ENCODE peak calls at places on chromosomes 12 and 14, in nine cellular contexts. V is AG09319; D is mesothelial cell of epicardium; T is tibial artery; K is sigmoid colon; L is OCI-LY7; F is stimulated activated CD4-positive, alpha-beta T cell treated with anti-CD3 and anti-CD28 coated beads, Interleukin-4, amount 100 ng/mL, for 24 hours; H is EL; Z is caudate nucleus. G is an unnamed sample.

GRCh38 chr12:55829967-55830600 is 697 bp upstream of the DNAJC14 start:
- DNase-seq in K (peak), T (peak), F (peak), Z (peak), L (peak), V (no peak), H (no peak), D (no peak), G (peak)

GRCh38 chr12:86379337-86379736 is 123.1 kb upstream of the MGAT4C start:
- DNase-seq in T (no peak), D (no peak), F (no peak), L (no peak), H (no peak), V (no peak), Z (no peak), K (no peak), G (no peak)

GRCh38 chr12:32489070-32489469 is 89.7 kb downstream of the FGD4 start:
- DNase-seq in T (no peak), H (no peak), L (no peak), V (peak), F (no peak), Z (no peak), K (no peak), D (no peak), G (no peak)

GRCh38 chr14:22910916-22911315 is 8.0 kb downstream of the RBM23 start:
- DNase-seq in D (no peak), T (no peak), H (no peak), Z (no peak), L (no peak), K (no peak), F (no peak), V (no peak), G (no peak)

GRCh38 chr12:124814741-124815613 is 48.7 kb downstream of the SCARB1 start:
- DNase-seq in L (no peak), F (no peak), T (peak), K (no peak), V (no peak), Z (no peak), H (no peak), D (no peak), G (no peak)

GRCh38 chr12:72523754-72524153 is 251.6 kb downstream of the TRHDE start:
- DNase-seq in H (no peak), K (no peak), D (no peak), V (no peak), Z (no peak), F (no peak), T (no peak), L (peak), G (no peak)

GRCh38 chr12:117986705-117987469 is 18.1 kb upstream of the KSR2 start:
- DNase-seq in Z (no peak), D (no peak), L (no peak), K (no peak), F (no peak), V (no peak), T (no peak), H (peak), G (no peak)

GRCh38 chr12:67515679-67516363 is 132.7 kb upstream of the DYRK2 start:
- DNase-seq in T (no peak), H (no peak), K (no peak), V (no peak), D (no peak), L (peak), F (peak), Z (no peak), G (no peak)

GRCh38 chr12:130948136-130948535 is 5.6 kb upstream of the ADGRD1 start:
- DNase-seq in H (no peak), T (no peak), Z (no peak), L (no peak), D (no peak), F (no peak), V (no peak), K (no peak), G (no peak)

GRCh38 chr12:72075891-72076557 is 137.4 kb downstream of the TPH2 start:
- DNase-seq in Z (no peak), K (no peak), H (no peak), T (no peak), D (no peak), L (no peak), F (no peak), V (no peak), G (no peak)

GRCh38 chr14:29927596-29928341 is at the start of gene PRKD1:
- DNase-seq in V (peak), K (peak), L (no peak), D (peak), H (peak), Z (peak), T (peak), F (no peak), G (no peak)